ENCODE peak calls at places on chromosomes 13 and 19, in five cellular contexts. G, I, S, W and Y are unnamed samples.

GRCh38 chr19:7450243-7451223 is 38.3 kb downstream of the PEX11G start:
- DNase-seq in W (no peak), G (no peak), S (no peak), I (peak; percentile 53), Y (no peak)

GRCh38 chr13:39148513-39148961 is 110.3 kb downstream of the NHLRC3 start:
- DNase-seq in S (peak; percentile 0), W (no peak), I (peak; percentile 79), G (peak; percentile 4), Y (peak; percentile 98)

GRCh38 chr19:33461256-33462111 is 60.1 kb downstream of the PEPD start:
- DNase-seq in S (no peak), I (no peak), W (no peak), G (no peak), Y (no peak)

GRCh38 chr19:38727306-38727867 is 16.9 kb downstream of the CAPN12 start:
- DNase-seq in W (no peak), I (no peak), S (no peak), G (no peak), Y (no peak)

GRCh38 chr13:39870197-39870746 is 214.8 kb downstream of the COG6 start:
- DNase-seq in I (peak; percentile 20), W (no peak), G (no peak), S (no peak), Y (no peak)

GRCh38 chr19:1266818-1267440 is 2.2 kb upstream of the CIRBP start:
- DNase-seq in S (no peak), W (peak; percentile 56), I (no peak), G (no peak), Y (no peak)

GRCh38 chr19:29561601-29562000 is 35.8 kb downstream of the VSTM2B start:
- DNase-seq in I (no peak), W (no peak), G (no peak), S (no peak), Y (no peak)

GRCh38 chr13:98507060-98507797 is 69.7 kb downstream of the STK24 start:
- DNase-seq in G (no peak), W (peak; percentile 32), S (peak; percentile 29), I (no peak), Y (peak; percentile 78)

GRCh38 chr13:29369060-29369743 is 226.3 kb downstream of the SLC7A1 start:
- DNase-seq in W (peak; percentile 35), G (no peak), I (peak; percentile 56), S (peak; percentile 11), Y (peak; percentile 10)

GRCh38 chr19:36245210-36246005 is 30.5 kb downstream of the ZNF146 start:
- DNase-seq in S (no peak), I (no peak), W (no peak), G (no peak), Y (no peak)

GRCh38 chr13:79442706-79443105 is 36.7 kb upstream of the RBM26 start:
- DNase-seq in S (no peak), I (no peak), G (no peak), W (no peak), Y (no peak)

GRCh38 chr13:99067160-99067985 is 89.5 kb upstream of the DOCK9 start:
- DNase-seq in I (peak; percentile 91), W (peak; percentile 82), S (peak; percentile 28), G (peak; percentile 66), Y (no peak)

GRCh38 chr19:46753420-46754155 is 7.3 kb upstream of the STRN4 start:
- DNase-seq in S (no peak), W (peak; percentile 64), I (no peak), G (no peak), Y (no peak)

GRCh38 chr13:48244159-48244558 is 11.2 kb downstream of the ITM2B start:
- DNase-seq in S (no peak), I (no peak), W (no peak), G (no peak), Y (no peak)

GRCh38 chr13:101423872-101424271 is 7.6 kb upstream of the NALCN start:
- DNase-seq in S (no peak), I (no peak), G (no peak), W (no peak), Y (no peak)

GRCh38 chr13:113904411-113904810 is 40.5 kb upstream of the GAS6 start:
- DNase-seq in G (no peak), S (no peak), I (peak; percentile 66), W (peak; percentile 33), Y (no peak)

GRCh38 chr13:43042410-43042921 is 19.1 kb downstream of the DNAJC15 start:
- DNase-seq in W (no peak), S (no peak), I (no peak), G (no peak), Y (no peak)

GRCh38 chr13:96850538-96850937 is 143.7 kb downstream of the OXGR1 start:
- DNase-seq in I (no peak), G (no peak), W (no peak), S (no peak), Y (no peak)

GRCh38 chr19:55406869-55407624 is 541 bp downstream of the UBE2S start:
- DNase-seq in S (no peak), I (peak; percentile 43), G (no peak), W (no peak), Y (no peak)

GRCh38 chr13:41411536-41411935 is 45.8 kb upstream of the RGCC start:
- DNase-seq in G (peak; percentile 19), S (peak; percentile 62), I (peak; percentile 83), W (peak; percentile 29), Y (no peak)

GRCh38 chr19:31289381-31289880 is 59.8 kb downstream of the TSHZ3 start:
- DNase-seq in W (no peak), S (no peak), G (no peak), I (no peak), Y (no peak)

GRCh38 chr19:1074512-1075283 is 7.7 kb downstream of the ARHGAP45 start:
- DNase-seq in G (no peak), I (no peak), W (peak; percentile 74), S (no peak), Y (no peak)

GRCh38 chr19:42248270-42249148 is 6.1 kb upstream of the GSK3A start:
- DNase-seq in G (no peak), W (no peak), I (no peak), S (no peak), Y (no peak)
- H3K4me3 ChIP-seq in G (no peak overlapping the region), W (no peak overlapping the region), I (no peak overlapping the region), S (no peak overlapping the region), Y (no peak overlapping the region)

DNA sequence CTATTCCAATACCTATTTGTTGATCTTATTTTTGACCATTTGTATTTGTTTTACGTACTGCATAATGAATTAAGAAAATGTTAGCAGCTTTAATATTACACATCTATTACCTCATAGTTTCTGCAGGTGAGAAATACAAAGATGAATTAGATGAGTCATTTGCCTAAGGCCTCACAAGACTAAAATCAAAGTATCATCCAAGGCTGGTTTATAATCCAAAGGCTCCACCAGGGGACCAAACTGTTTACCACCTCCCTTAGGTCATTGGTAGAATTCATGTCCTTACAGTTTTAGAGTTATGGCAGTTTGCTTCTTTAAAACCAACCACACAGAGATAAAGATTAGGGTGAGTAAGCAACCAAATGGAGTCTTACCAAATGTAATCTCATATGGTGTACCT is 848.1 kb downstream of the SLITRK6 start:
- DNase-seq in G (no peak), I (no peak), S (no peak), W (no peak), Y (no peak)
- TF ChIP-seq CTCF in G (no peak), I (no peak), S (no peak), W (no peak), Y (no peak)

GRCh38 chr13:109779074-109779473 is 7.3 kb downstream of the IRS2 start:
- DNase-seq in G (no peak), S (no peak), I (no peak), W (no peak), Y (no peak)

GRCh38 chr13:109779876-109780516 is 6.4 kb downstream of the IRS2 start:
- DNase-seq in W (no peak), S (no peak), I (no peak), G (no peak), Y (no peak)

GRCh38 chr13:109780880-109781383 is 5.5 kb downstream of the IRS2 start:
- DNase-seq in I (no peak), S (no peak), W (no peak), G (no peak), Y (no peak)

GRCh38 chr13:109776575-109776974 is 9.8 kb downstream of the IRS2 start:
- DNase-seq in S (no peak), I (no peak), G (no peak), W (no peak), Y (no peak)

GRCh38 chr13:109778102-109778542 is 8.3 kb downstream of the IRS2 start:
- DNase-seq in G (no peak), S (no peak), I (peak; percentile 57), W (peak; percentile 63), Y (no peak)
- H3K4me3 ChIP-seq in G (no peak overlapping the region), S (peak overlapping the region; percentile 6), I (no peak overlapping the region), W (peak overlapping the region; percentile 89), Y (peak overlapping the region; percentile 76)

GRCh38 chr13:77544365-77544764 is 8.9 kb downstream of the SCEL start:
- DNase-seq in S (peak; percentile 46), G (no peak), W (no peak), I (peak; percentile 20), Y (no peak)
- TF ChIP-seq CTCF in S (no peak), G (no peak), W (no peak), I (no peak), Y (no peak)

DNA sequence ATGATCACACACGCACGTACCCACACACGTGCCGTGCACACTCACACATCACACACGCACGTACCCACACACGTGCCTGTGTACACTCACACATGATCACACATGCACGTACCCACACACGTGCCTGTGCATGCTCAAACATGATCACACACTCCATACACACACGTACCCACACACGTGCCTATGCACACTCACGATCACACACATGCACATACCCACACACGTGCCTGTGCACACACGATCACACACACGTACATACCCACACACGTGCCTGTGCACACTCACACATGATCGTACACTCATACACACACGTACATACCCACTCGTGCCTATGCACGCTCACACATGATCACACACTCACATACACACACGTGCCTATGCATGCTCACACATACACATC is 86.8 kb downstream of the RAB20 start:
- DNase-seq in W (no peak), G (no peak), S (no peak), I (no peak), Y (no peak)
- H3K4me3 ChIP-seq in W (no peak overlapping the region), G (no peak overlapping the region), S (no peak overlapping the region), I (no peak overlapping the region), Y (no peak overlapping the region)

GRCh38 chr19:4354897-4355296 is 11.5 kb downstream of the MPND start:
- DNase-seq in I (no peak), S (no peak), G (no peak), W (no peak), Y (no peak)

GRCh38 chr19:4350111-4350510 is 6.7 kb downstream of the MPND start:
- DNase-seq in S (no peak), I (no peak), G (no peak), W (no peak), Y (no peak)

GRCh38 chr19:4354282-4354681 is 10.9 kb downstream of the MPND start:
- DNase-seq in S (no peak), G (no peak), I (no peak), W (no peak), Y (no peak)

GRCh38 chr19:4350726-4351125 is 7.4 kb downstream of the MPND start:
- DNase-seq in G (no peak), W (no peak), I (no peak), S (no peak), Y (no peak)

GRCh38 chr19:4352701-4353121 is 9.3 kb downstream of the MPND start:
- DNase-seq in W (peak; percentile 66), G (no peak), I (peak; percentile 82), S (no peak), Y (no peak)
- TF ChIP-seq CTCF in W (peak; percentile 66), G (peak; percentile 92), I (peak; percentile 82), S (peak; percentile 94), Y (peak; percentile 94)